ENCODE peak calls at places on chromosomes 16 and 17, in four cellular contexts. G, B, A and C are unnamed samples.

GRCh38 chr17:39246274-39246673 is 20.5 kb upstream of the STAC2 start:
- DNase-seq in G (no peak), B (no peak), A (no peak), C (no peak)

GRCh38 chr16:89779917-89780316 is 36.5 kb downstream of the FANCA start:
- DNase-seq in G (no peak), B (no peak), A (no peak), C (no peak)

GRCh38 chr16:30997887-30998711 is 12.3 kb downstream of the STX1B start:
- DNase-seq in G (peak; percentile 95), B (no peak), A (no peak), C (no peak)

GRCh38 chr16:49931931-49932330 is 76.0 kb upstream of the ZNF423 start:
- DNase-seq in G (no peak), B (no peak), A (no peak), C (no peak)

GRCh38 chr16:4944333-4945281 is 7.7 kb upstream of the PPL start:
- DNase-seq in G (peak; percentile 97), B (peak; percentile 82), A (no peak), C (peak; percentile 85)

GRCh38 chr17:37088913-37089312 is 140.2 kb downstream of the AATF start:
- DNase-seq in G (no peak), B (no peak), A (no peak), C (no peak)

GRCh38 chr16:53052519-53053501 is at the start of gene CHD9NB:
- DNase-seq in G (peak; percentile 95), B (no peak), A (no peak), C (peak; percentile 84)

GRCh38 chr16:1082952-1083675 is 10.6 kb downstream of the SSTR5 start:
- DNase-seq in G (no peak), B (no peak), A (no peak), C (no peak)

GRCh38 chr16:7038475-7038874 is 294.2 kb upstream of the RBFOX1 start:
- DNase-seq in G (no peak), B (no peak), A (no peak), C (no peak)

GRCh38 chr17:21376835-21377690 is 906 bp downstream of the KCNJ12 start:
- DNase-seq in G (peak; percentile 73), B (no peak), A (no peak), C (no peak)

GRCh38 chr17:40399185-40399584 is 18.5 kb downstream of the TOP2A start:
- DNase-seq in G (peak; percentile 76), B (no peak), A (no peak), C (no peak)

GRCh38 chr17:784143-784542 is 2.0 kb downstream of the MRM3 start:
- DNase-seq in G (peak; percentile 49), B (no peak), A (no peak), C (no peak)

GRCh38 chr16:56950881-56951771 is 10.6 kb upstream of the CETP start:
- DNase-seq in G (peak; percentile 83), B (peak; percentile 23), A (peak; percentile 62), C (peak; percentile 84)

GRCh38 chr16:9647981-9648701 is 534.1 kb downstream of the GRIN2A start:
- DNase-seq in G (peak; percentile 50), B (no peak), A (no peak), C (no peak)

GRCh38 chr16:23420011-23420410 is 33.0 kb downstream of the COG7 start:
- DNase-seq in G (no peak), B (no peak), A (no peak), C (no peak)

GRCh38 chr17:44785921-44786320 is 27.1 kb downstream of the ADAM11 start:
- DNase-seq in G (no peak), B (no peak), A (no peak), C (no peak)

GRCh38 chr17:45574376-45574775 is 83.9 kb upstream of the PLEKHM1 start:
- DNase-seq in G (peak; percentile 41), B (no peak), A (no peak), C (no peak)

GRCh38 chr16:12027558-12027957 is 51.0 kb downstream of the SNX29 start:
- DNase-seq in G (no peak), B (no peak), A (no peak), C (no peak)

GRCh38 chr17:44297975-44298374 is 10.4 kb upstream of the RUNDC3A start:
- DNase-seq in G (no peak), B (no peak), A (no peak), C (no peak)

GRCh38 chr16:10992797-10993196 is 48.4 kb downstream of the CLEC16A start:
- DNase-seq in G (peak; percentile 92), B (no peak), A (peak; percentile 54), C (no peak)

GRCh38 chr16:87595712-87596111 is 6.6 kb upstream of the JPH3 start:
- DNase-seq in G (no peak), B (no peak), A (no peak), C (no peak)

GRCh38 chr17:77370536-77370935 is 229.8 kb downstream of the SEC14L1 start:
- DNase-seq in G (no peak), B (no peak), A (no peak), C (peak; percentile 18)

GRCh38 chr17:77025781-77026180 is 115.0 kb upstream of the SEC14L1 start:
- DNase-seq in G (peak; percentile 32), B (no peak), A (no peak), C (no peak)

GRCh38 chr16:30526137-30526822 is at the start of gene ZNF768:
- DNase-seq in G (peak; percentile 62), B (peak; percentile 39), A (peak; percentile 65), C (peak; percentile 59)

GRCh38 chr17:57810740-57811632 is 38.9 kb downstream of the MRPS23 start:
- DNase-seq in G (peak; percentile 52), B (peak; percentile 61), A (no peak), C (no peak)

GRCh38 chr16:23534868-23535860 is 22.0 kb downstream of the EARS2 start:
- DNase-seq in G (peak; percentile 55), B (no peak), A (no peak), C (no peak)

GRCh38 chr16:30551781-30552180 is 6.4 kb downstream of the ZNF764 start:
- DNase-seq in G (no peak), B (no peak), A (peak; percentile 64), C (peak; percentile 36)

GRCh38 chr17:68613739-68614298 is 12.7 kb upstream of the FAM20A start:
- DNase-seq in G (peak; percentile 74), B (no peak), A (peak; percentile 32), C (no peak)

DNA sequence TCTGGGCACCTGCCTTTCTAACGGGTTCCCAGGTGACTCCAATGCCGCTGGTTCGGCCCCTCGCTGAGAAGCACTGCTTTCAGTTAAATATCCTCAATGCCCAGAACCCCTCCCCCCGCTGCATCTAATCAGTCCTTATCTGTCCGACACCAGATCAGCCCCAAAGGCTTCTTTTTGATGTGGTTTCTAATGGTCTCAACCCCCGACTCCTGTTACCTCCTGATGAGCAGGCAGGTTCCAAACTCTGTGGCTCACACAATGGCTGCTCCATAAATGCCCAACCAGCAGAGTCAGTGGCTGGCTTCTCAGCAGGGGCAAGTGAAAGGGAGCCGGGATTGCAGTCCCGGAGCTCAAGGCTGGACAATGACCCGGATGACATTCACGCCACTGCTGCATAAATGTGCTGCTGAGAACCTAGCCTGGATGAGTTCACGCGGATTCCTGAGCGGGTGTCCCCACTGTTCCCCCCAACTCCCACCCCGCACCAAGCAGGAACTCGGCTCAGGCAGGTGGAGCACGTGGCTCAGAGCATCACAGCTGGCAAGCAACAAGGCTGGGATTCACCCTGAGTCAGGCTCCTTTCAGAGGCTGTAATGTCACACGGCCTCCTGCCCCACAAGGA is 1.0 kb upstream of the SLC38A8 start:
- DNase-seq in G (peak; percentile 53), B (no peak), A (no peak), C (no peak)
- H3K27me3 ChIP-seq in G (peaks cover 38% of the 10 kb centered on the region), B (peaks cover 32% of the 10 kb centered on the region), A (no peaks in the 10 kb centered on the region), C (no peaks in the 10 kb centered on the region)

GRCh38 chr16:86491643-86492030 is 18.7 kb upstream of the FOXF1 start:
- DNase-seq in G (no peak), B (no peak), A (no peak), C (no peak)
- H3K27me3 ChIP-seq in G (peaks cover 100% of the 10 kb centered on the region), B (peaks cover 100% of the 10 kb centered on the region), A (no peaks in the 10 kb centered on the region), C (no peaks in the 10 kb centered on the region)

GRCh38 chr16:68366062-68366461 is 55.2 kb downstream of the PRMT7 start:
- DNase-seq in G (no peak), B (no peak), A (no peak), C (no peak)
- H3K27me3 ChIP-seq in G (no peaks in the 10 kb centered on the region), B (peaks cover 36% of the 10 kb centered on the region), A (no peaks in the 10 kb centered on the region), C (no peaks in the 10 kb centered on the region)

GRCh38 chr17:17772231-17772630 is 64.6 kb downstream of the SREBF1 start:
- DNase-seq in G (no peak), B (no peak), A (no peak), C (no peak)
- H3K27me3 ChIP-seq in G (no peaks in the 10 kb centered on the region), B (no peaks in the 10 kb centered on the region), A (no peaks in the 10 kb centered on the region), C (no peaks in the 10 kb centered on the region)

GRCh38 chr17:79094261-79094660 is 19.6 kb downstream of the ENGASE start:
- DNase-seq in G (no peak), B (no peak), A (no peak), C (no peak)
- H3K27me3 ChIP-seq in G (peaks cover 8% of the 10 kb centered on the region), B (peaks cover 82% of the 10 kb centered on the region), A (no peaks in the 10 kb centered on the region), C (no peaks in the 10 kb centered on the region)

GRCh38 chr17:15341385-15341849 is at the start of gene TEKT3:
- DNase-seq in G (peak; percentile 71), B (peak; percentile 90), A (no peak), C (peak; percentile 90)
- H3K27me3 ChIP-seq in G (peaks cover 10% of the 10 kb centered on the region), B (peaks cover 44% of the 10 kb centered on the region), A (no peaks in the 10 kb centered on the region), C (no peaks in the 10 kb centered on the region)

DNA sequence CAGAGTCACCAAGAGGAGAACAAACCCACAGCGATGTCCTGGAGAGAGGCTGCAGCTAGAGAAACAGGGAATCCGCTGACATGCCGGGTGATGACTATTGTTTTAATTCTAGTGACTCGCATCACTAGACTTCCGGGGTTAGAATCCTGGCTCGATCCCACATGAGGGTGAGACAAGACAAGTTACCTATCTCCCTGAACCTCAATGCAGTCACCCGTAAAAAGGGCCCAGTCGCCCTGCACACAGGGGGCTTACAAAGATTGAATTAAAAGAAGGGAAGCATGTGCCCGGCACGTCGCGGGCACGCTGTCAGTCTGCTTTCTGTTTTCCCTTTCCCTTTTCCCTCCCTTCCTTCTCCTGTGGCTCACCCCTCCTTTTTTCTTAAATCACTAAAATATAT is 212.9 kb upstream of the FOXF1 start:
- DNase-seq in G (peak; percentile 46), B (no peak), A (no peak), C (no peak)
- H3K27me3 ChIP-seq in G (peaks cover 82% of the 10 kb centered on the region), B (peaks cover 100% of the 10 kb centered on the region), A (no peaks in the 10 kb centered on the region), C (no peaks in the 10 kb centered on the region)

GRCh38 chr17:66839616-66840015 is 4.7 kb downstream of the CACNG5 start:
- DNase-seq in G (no peak), B (no peak), A (no peak), C (no peak)
- H3K27me3 ChIP-seq in G (peaks cover 38% of the 10 kb centered on the region), B (peaks cover 72% of the 10 kb centered on the region), A (no peaks in the 10 kb centered on the region), C (no peaks in the 10 kb centered on the region)

GRCh38 chr16:55503726-55504553 is 4.9 kb upstream of the LPCAT2 start:
- DNase-seq in G (no peak), B (no peak), A (no peak), C (no peak)
- H3K27me3 ChIP-seq in G (no peaks in the 10 kb centered on the region), B (no peaks in the 10 kb centered on the region), A (no peaks in the 10 kb centered on the region), C (no peaks in the 10 kb centered on the region)